ENCODE peak calls at places on chromosomes 7 and 10, in seven cellular contexts. V is putamen; T is transverse colon; L is adrenal gland; Q is activated gamma-delta T cell treated with Interleukin-2 at 50 U/mL for 16 hours; U is activated T-cell treated with anti-CD3 and anti-CD28 coated beads, Interleukin-2, amount 50 U/mL, for 48 hours; D is progenitor cell of endocrine pancreas. W is an unnamed sample.

GRCh38 chr7:139995034-139995915 is 67.5 kb downstream of the PARP12 start:
- DNase-seq in Q (no peak), V (peak), T (no peak), U (no peak), L (peak), D (no peak), W (peak)

GRCh38 chr7:106957766-106958165 is 86.7 kb upstream of the PRKAR2B start:
- DNase-seq in U (no peak), L (peak), Q (no peak), T (no peak), V (no peak), D (no peak), W (no peak)

GRCh38 chr7:149171894-149172533 is 23.3 kb upstream of the ZNF282 start:
- DNase-seq in T (no peak), L (no peak), Q (no peak), D (no peak), U (no peak), V (no peak), W (no peak)

GRCh38 chr7:142407939-142408573 is 150.2 kb upstream of the PRSS58 start:
- DNase-seq in L (no peak), V (no peak), U (no peak), Q (no peak), T (no peak), D (no peak), W (no peak)

GRCh38 chr10:87861566-87861952 is 1.8 kb downstream of the KLLN start:
- DNase-seq in T (peak), U (no peak), V (peak), Q (no peak), D (peak), L (peak), W (peak)

GRCh38 chr10:122316224-122316884 is 45.3 kb downstream of the BTBD16 start:
- DNase-seq in L (no peak), Q (no peak), V (no peak), U (no peak), D (no peak), T (no peak), W (no peak)

GRCh38 chr7:79091661-79092060 is 361.8 kb downstream of the MAGI2 start:
- DNase-seq in T (no peak), L (no peak), U (no peak), V (no peak), D (no peak), Q (no peak), W (no peak)

GRCh38 chr10:110172155-110172554 is 35.2 kb upstream of the MXI1 start:
- DNase-seq in U (no peak), L (no peak), D (no peak), T (no peak), Q (no peak), V (no peak), W (no peak)

GRCh38 chr10:132551093-132551807 is 13.7 kb downstream of the INPP5A start:
- DNase-seq in D (no peak), T (no peak), U (no peak), Q (peak), L (no peak), V (no peak), W (peak)

GRCh38 chr10:110852255-110852896 is 19.4 kb upstream of the PDCD4 start:
- DNase-seq in L (no peak), V (no peak), Q (no peak), D (no peak), T (no peak), U (no peak), W (no peak)

GRCh38 chr7:77425151-77426051 is 9.3 kb upstream of the GSAP start:
- DNase-seq in D (no peak), L (no peak), Q (no peak), T (no peak), U (no peak), V (no peak), W (no peak)

GRCh38 chr7:87858427-87859100 is 17.6 kb downstream of the SLC25A40 start:
- DNase-seq in U (no peak), D (no peak), T (no peak), L (no peak), Q (no peak), V (peak), W (no peak)

GRCh38 chr10:30833625-30833970 is 198.1 kb downstream of the ZNF438 start:
- DNase-seq in D (no peak), T (no peak), L (no peak), U (no peak), Q (no peak), V (no peak), W (no peak)

GRCh38 chr10:60312818-60313588 is 76.7 kb downstream of the ANK3 start:
- DNase-seq in Q (no peak), L (no peak), T (no peak), V (no peak), D (no peak), U (no peak), W (no peak)

GRCh38 chr7:33873981-33874750 is 31.2 kb upstream of the BMPER start:
- DNase-seq in T (no peak), V (no peak), L (no peak), U (no peak), Q (no peak), D (no peak), W (no peak)

GRCh38 chr10:57699944-57700343 is 567.8 kb downstream of the IPMK start:
- DNase-seq in L (no peak), T (no peak), D (no peak), V (no peak), Q (no peak), U (no peak), W (no peak)

GRCh38 chr7:150820578-150821198 is 20.1 kb downstream of the TMEM176A start:
- DNase-seq in D (no peak), U (no peak), L (no peak), Q (no peak), T (no peak), V (no peak), W (no peak)

GRCh38 chr10:95297402-95297801 is 6.6 kb upstream of the PDLIM1 start:
- DNase-seq in D (no peak), Q (no peak), V (no peak), T (no peak), U (no peak), L (no peak), W (no peak)

GRCh38 chr10:35435824-35436223 is 99.5 kb downstream of the CCNY start:
- DNase-seq in L (no peak), U (no peak), V (no peak), D (no peak), T (no peak), Q (no peak), W (no peak)

GRCh38 chr7:157006205-157006747 is 4.2 kb downstream of the MNX1 start:
- DNase-seq in L (no peak), D (no peak), Q (no peak), V (no peak), U (no peak), T (peak), W (no peak)

GRCh38 chr7:18225067-18225466 is 197.4 kb upstream of the PRPS1L1 start:
- DNase-seq in Q (no peak), T (no peak), U (no peak), D (no peak), V (no peak), L (no peak), W (no peak)

GRCh38 chr10:132499367-132499685 is 38.3 kb upstream of the INPP5A start:
- DNase-seq in T (no peak), V (no peak), D (no peak), Q (no peak), L (no peak), U (no peak), W (peak)

GRCh38 chr7:32896948-32897347 is 5.4 kb upstream of the KBTBD2 start:
- DNase-seq in U (no peak), L (no peak), D (no peak), Q (no peak), V (no peak), T (no peak), W (no peak)

GRCh38 chr7:46747222-46747621 is 826.1 kb upstream of the IGFBP3 start:
- DNase-seq in D (no peak), T (no peak), Q (no peak), V (no peak), L (no peak), U (no peak), W (no peak)

GRCh38 chr10:11611248-11612003 is at the start of gene USP6NL:
- DNase-seq in D (peak), Q (peak), T (peak), U (peak), V (peak), L (peak), W (peak)

GRCh38 chr7:111558948-111559347 is 3.3 kb downstream of the IMMP2L start:
- DNase-seq in V (no peak), Q (no peak), T (no peak), U (no peak), D (no peak), L (no peak), W (no peak)

GRCh38 chr7:81111781-81112540 is 193.1 kb upstream of the SEMA3C start:
- DNase-seq in L (no peak), V (no peak), T (no peak), U (no peak), Q (no peak), D (no peak), W (no peak)

GRCh38 chr10:103295391-103296044 is 18.6 kb downstream of the INA start:
- DNase-seq in L (no peak), V (no peak), T (no peak), Q (no peak), U (no peak), D (no peak), W (no peak)

GRCh38 chr10:110510086-110510485 is 12.4 kb downstream of the DUSP5 start:
- DNase-seq in L (no peak), Q (no peak), D (no peak), U (no peak), V (no peak), T (no peak), W (no peak)

GRCh38 chr7:129615018-129615417 is 3.5 kb downstream of the NRF1 start:
- DNase-seq in V (no peak), L (no peak), D (no peak), Q (no peak), T (no peak), U (no peak), W (no peak)

GRCh38 chr7:157355784-157356511 is 19.1 kb downstream of the DNAJB6 start:
- DNase-seq in V (no peak), D (no peak), L (peak), Q (no peak), U (no peak), T (no peak), W (peak)